ENCODE peak calls at places on chromosomes 3 and 15, in five cellular contexts. L, U, Q, P and I are unnamed samples.
A peak's percentile ranks its signal among the peaks of the same experiment; 100 is the strongest.

GRCh38 chr3:52350981-52351761 is 35.1 kb downstream of the DNAH1 start:
- DNase-seq in U (no peak), L (no peak), P (no peak), Q (no peak), I (no peak)

GRCh38 chr3:20546636-20547035 is 360.6 kb upstream of the SGO1 start:
- DNase-seq in L (no peak), P (no peak), U (no peak), Q (no peak), I (no peak)

GRCh38 chr15:100170280-100170654 is 171.5 kb downstream of the ADAMTS17 start:
- DNase-seq in Q (no peak), P (peak; percentile 4), U (no peak), L (no peak), I (no peak)

GRCh38 chr3:52721742-52722033 is 15.8 kb downstream of the SPCS1 start:
- DNase-seq in U (no peak), Q (no peak), P (no peak), L (no peak), I (no peak)

GRCh38 chr15:88810449-88810848 is 7.2 kb downstream of the ACAN start:
- DNase-seq in P (no peak), L (no peak), U (no peak), Q (no peak), I (no peak)

GRCh38 chr3:65146149-65146548 is 458.3 kb upstream of the ADAMTS9 start:
- DNase-seq in Q (no peak), L (no peak), P (no peak), U (peak; percentile 1), I (no peak)

GRCh38 chr3:50450135-50450911 is 53.1 kb downstream of the CACNA2D2 start:
- DNase-seq in P (peak; percentile 62), U (no peak), Q (peak; percentile 17), L (peak; percentile 48), I (no peak)

GRCh38 chr3:149506965-149507364 is 32.5 kb downstream of the TM4SF4 start:
- DNase-seq in Q (no peak), P (no peak), L (no peak), U (no peak), I (no peak)

GRCh38 chr15:29812384-29812694 is 9.9 kb downstream of the TJP1 start:
- DNase-seq in P (no peak), U (no peak), L (no peak), Q (no peak), I (no peak)

GRCh38 chr3:44643024-44643423 is 5.5 kb upstream of the ZNF35 start:
- DNase-seq in U (no peak), P (no peak), Q (no peak), L (no peak), I (no peak)

GRCh38 chr3:40975711-40976121 is 223.6 kb upstream of the CTNNB1 start:
- DNase-seq in L (no peak), U (no peak), P (no peak), Q (no peak), I (no peak)

GRCh38 chr3:101791778-101792177 is 12.8 kb downstream of the NXPE3 start:
- DNase-seq in L (no peak), P (no peak), U (no peak), Q (no peak), I (no peak)

GRCh38 chr15:77081971-77082370 is 11.1 kb upstream of the TSPAN3 start:
- DNase-seq in P (no peak), Q (no peak), U (no peak), L (no peak), I (no peak)

GRCh38 chr3:46865034-46865507 is 1.8 kb upstream of the MYL3 start:
- DNase-seq in Q (no peak), P (no peak), L (no peak), U (no peak), I (no peak)

GRCh38 chr3:98741121-98741716 is 21.9 kb upstream of the ST3GAL6 start:
- DNase-seq in L (no peak), P (no peak), U (no peak), Q (no peak), I (no peak)

GRCh38 chr15:22873204-22873701 is 34.8 kb downstream of the NIPA2 start:
- DNase-seq in L (no peak), Q (no peak), U (no peak), P (no peak), I (no peak)

GRCh38 chr15:85411992-85412538 is 31.7 kb downstream of the AKAP13 start:
- DNase-seq in L (no peak), Q (no peak), U (no peak), P (no peak), I (no peak)